ENCODE peak calls at places on chromosomes 12 and 14, in ten cellular contexts. One of them, this sample, is unnamed.

GRCh38 chr14:103551338-103551762 is 11.1 kb downstream of the BAG5 start:
- DNase-seq in GM12865: no peak
- DNase-seq in activated CD8-positive, alpha-beta T cell treated with anti-CD3 and anti-CD28 coated beads for 36 hours: no peak
- DNase-seq in tibial nerve: no peak
- DNase-seq in left lung: no peak
- DNase-seq in neural crest cell: no peak
- DNase-seq in MCF 10A: no peak
- DNase-seq in brain microvascular endothelial cell: no peak
- DNase-seq in left ventricle myocardium inferior: peak; percentile 79
- DNase-seq in IMR-90: no peak
- DNase-seq in this sample: no peak

GRCh38 chr14:21860172-21860571 is 186.6 kb upstream of the OR4E1 start:
- DNase-seq in MCF 10A: peak; percentile 43
- DNase-seq in activated CD8-positive, alpha-beta T cell treated with anti-CD3 and anti-CD28 coated beads for 36 hours: peak; percentile 65
- DNase-seq in GM12865: peak; percentile 41
- DNase-seq in left ventricle myocardium inferior: no peak
- DNase-seq in neural crest cell: no peak
- DNase-seq in brain microvascular endothelial cell: peak; percentile 55
- DNase-seq in left lung: no peak
- DNase-seq in IMR-90: no peak
- DNase-seq in tibial nerve: no peak
- DNase-seq in this sample: no peak

GRCh38 chr12:98002887-98003493 is 512.4 kb upstream of the TMPO start:
- DNase-seq in left lung: no peak
- DNase-seq in brain microvascular endothelial cell: peak; percentile 13
- DNase-seq in neural crest cell: peak; percentile 62
- DNase-seq in IMR-90: peak; percentile 1
- DNase-seq in GM12865: peak; percentile 62
- DNase-seq in left ventricle myocardium inferior: no peak
- DNase-seq in tibial nerve: no peak
- DNase-seq in activated CD8-positive, alpha-beta T cell treated with anti-CD3 and anti-CD28 coated beads for 36 hours: peak; percentile 60
- DNase-seq in MCF 10A: peak; percentile 59
- DNase-seq in this sample: no peak

GRCh38 chr12:105736498-105736897 is 402.3 kb downstream of the NUAK1 start:
- DNase-seq in neural crest cell: no peak
- DNase-seq in GM12865: no peak
- DNase-seq in IMR-90: no peak
- DNase-seq in left ventricle myocardium inferior: no peak
- DNase-seq in MCF 10A: no peak
- DNase-seq in left lung: no peak
- DNase-seq in brain microvascular endothelial cell: no peak
- DNase-seq in activated CD8-positive, alpha-beta T cell treated with anti-CD3 and anti-CD28 coated beads for 36 hours: no peak
- DNase-seq in tibial nerve: no peak
- DNase-seq in this sample: no peak

GRCh38 chr12:42023733-42024494 is 120.8 kb downstream of the GXYLT1 start:
- DNase-seq in brain microvascular endothelial cell: peak; percentile 41
- DNase-seq in left ventricle myocardium inferior: peak; percentile 65
- DNase-seq in tibial nerve: peak; percentile 66
- DNase-seq in IMR-90: peak; percentile 64
- DNase-seq in GM12865: peak; percentile 76
- DNase-seq in MCF 10A: peak; percentile 74
- DNase-seq in left lung: peak; percentile 78
- DNase-seq in activated CD8-positive, alpha-beta T cell treated with anti-CD3 and anti-CD28 coated beads for 36 hours: peak; percentile 76
- DNase-seq in neural crest cell: peak; percentile 91
- DNase-seq in this sample: peak; percentile 88

GRCh38 chr12:91204416-91204815 is 21.8 kb upstream of the DCN start:
- DNase-seq in IMR-90: peak; percentile 51
- DNase-seq in activated CD8-positive, alpha-beta T cell treated with anti-CD3 and anti-CD28 coated beads for 36 hours: no peak
- DNase-seq in left ventricle myocardium inferior: no peak
- DNase-seq in MCF 10A: no peak
- DNase-seq in tibial nerve: no peak
- DNase-seq in neural crest cell: no peak
- DNase-seq in GM12865: no peak
- DNase-seq in left lung: no peak
- DNase-seq in brain microvascular endothelial cell: no peak
- DNase-seq in this sample: no peak

GRCh38 chr12:124681779-124682391 is 114.5 kb upstream of the NCOR2 start:
- DNase-seq in neural crest cell: no peak
- DNase-seq in activated CD8-positive, alpha-beta T cell treated with anti-CD3 and anti-CD28 coated beads for 36 hours: no peak
- DNase-seq in MCF 10A: peak; percentile 41
- DNase-seq in brain microvascular endothelial cell: peak; percentile 55
- DNase-seq in IMR-90: peak; percentile 95
- DNase-seq in left lung: no peak
- DNase-seq in GM12865: no peak
- DNase-seq in left ventricle myocardium inferior: peak; percentile 70
- DNase-seq in tibial nerve: peak; percentile 79
- DNase-seq in this sample: no peak

GRCh38 chr14:90583916-90584605 is 187.2 kb downstream of the CALM1 start:
- DNase-seq in IMR-90: no peak
- DNase-seq in left lung: peak; percentile 14
- DNase-seq in neural crest cell: no peak
- DNase-seq in brain microvascular endothelial cell: no peak
- DNase-seq in left ventricle myocardium inferior: no peak
- DNase-seq in tibial nerve: no peak
- DNase-seq in activated CD8-positive, alpha-beta T cell treated with anti-CD3 and anti-CD28 coated beads for 36 hours: no peak
- DNase-seq in GM12865: no peak
- DNase-seq in MCF 10A: no peak
- DNase-seq in this sample: no peak

GRCh38 chr14:68669101-68669500 is 123.8 kb downstream of the ZFP36L1 start:
- DNase-seq in GM12865: no peak
- DNase-seq in tibial nerve: no peak
- DNase-seq in left lung: no peak
- DNase-seq in activated CD8-positive, alpha-beta T cell treated with anti-CD3 and anti-CD28 coated beads for 36 hours: no peak
- DNase-seq in brain microvascular endothelial cell: no peak
- DNase-seq in IMR-90: no peak
- DNase-seq in neural crest cell: no peak
- DNase-seq in MCF 10A: no peak
- DNase-seq in left ventricle myocardium inferior: no peak
- DNase-seq in this sample: no peak

GRCh38 chr14:91924871-91925726 is 22.4 kb downstream of the FBLN5 start:
- DNase-seq in left lung: no peak
- DNase-seq in MCF 10A: no peak
- DNase-seq in left ventricle myocardium inferior: no peak
- DNase-seq in brain microvascular endothelial cell: no peak
- DNase-seq in GM12865: no peak
- DNase-seq in tibial nerve: no peak
- DNase-seq in activated CD8-positive, alpha-beta T cell treated with anti-CD3 and anti-CD28 coated beads for 36 hours: no peak
- DNase-seq in neural crest cell: no peak
- DNase-seq in IMR-90: no peak
- DNase-seq in this sample: no peak

GRCh38 chr12:49807991-49808580 is 20.1 kb downstream of the NCKAP5L start:
- DNase-seq in GM12865: no peak
- DNase-seq in neural crest cell: no peak
- DNase-seq in tibial nerve: no peak
- DNase-seq in brain microvascular endothelial cell: no peak
- DNase-seq in MCF 10A: no peak
- DNase-seq in activated CD8-positive, alpha-beta T cell treated with anti-CD3 and anti-CD28 coated beads for 36 hours: no peak
- DNase-seq in left ventricle myocardium inferior: no peak
- DNase-seq in left lung: no peak
- DNase-seq in IMR-90: no peak
- DNase-seq in this sample: no peak

GRCh38 chr14:70716958-70717357 is 75.2 kb downstream of the TTC9 start:
- DNase-seq in IMR-90: no peak
- DNase-seq in neural crest cell: no peak
- DNase-seq in MCF 10A: no peak
- DNase-seq in brain microvascular endothelial cell: no peak
- DNase-seq in left lung: no peak
- DNase-seq in activated CD8-positive, alpha-beta T cell treated with anti-CD3 and anti-CD28 coated beads for 36 hours: no peak
- DNase-seq in GM12865: no peak
- DNase-seq in left ventricle myocardium inferior: no peak
- DNase-seq in tibial nerve: no peak
- DNase-seq in this sample: no peak

GRCh38 chr12:20798561-20798960 is 11.9 kb upstream of the SLCO1B3 start:
- DNase-seq in neural crest cell: no peak
- DNase-seq in MCF 10A: peak; percentile 7
- DNase-seq in brain microvascular endothelial cell: peak; percentile 31
- DNase-seq in left lung: no peak
- DNase-seq in left ventricle myocardium inferior: no peak
- DNase-seq in IMR-90: no peak
- DNase-seq in activated CD8-positive, alpha-beta T cell treated with anti-CD3 and anti-CD28 coated beads for 36 hours: no peak
- DNase-seq in tibial nerve: no peak
- DNase-seq in GM12865: peak; percentile 4
- DNase-seq in this sample: no peak

GRCh38 chr14:68955164-68955921 is 23.8 kb downstream of the ACTN1 start:
- DNase-seq in brain microvascular endothelial cell: no peak
- DNase-seq in activated CD8-positive, alpha-beta T cell treated with anti-CD3 and anti-CD28 coated beads for 36 hours: no peak
- DNase-seq in tibial nerve: no peak
- DNase-seq in left lung: no peak
- DNase-seq in MCF 10A: no peak
- DNase-seq in IMR-90: peak; percentile 42
- DNase-seq in left ventricle myocardium inferior: no peak
- DNase-seq in neural crest cell: no peak
- DNase-seq in GM12865: no peak
- DNase-seq in this sample: no peak

GRCh38 chr14:90266441-90267154 is 10.2 kb downstream of the PSMC1 start:
- DNase-seq in GM12865: no peak
- DNase-seq in IMR-90: no peak
- DNase-seq in MCF 10A: no peak
- DNase-seq in left lung: no peak
- DNase-seq in left ventricle myocardium inferior: no peak
- DNase-seq in activated CD8-positive, alpha-beta T cell treated with anti-CD3 and anti-CD28 coated beads for 36 hours: no peak
- DNase-seq in neural crest cell: no peak
- DNase-seq in brain microvascular endothelial cell: no peak
- DNase-seq in tibial nerve: no peak
- DNase-seq in this sample: no peak

GRCh38 chr14:68199465-68200145 is 380.0 kb downstream of the RAD51B start:
- DNase-seq in MCF 10A: no peak
- DNase-seq in left lung: no peak
- DNase-seq in IMR-90: no peak
- DNase-seq in activated CD8-positive, alpha-beta T cell treated with anti-CD3 and anti-CD28 coated beads for 36 hours: no peak
- DNase-seq in tibial nerve: no peak
- DNase-seq in neural crest cell: peak; percentile 9
- DNase-seq in left ventricle myocardium inferior: peak; percentile 18
- DNase-seq in GM12865: no peak
- DNase-seq in brain microvascular endothelial cell: peak; percentile 82
- DNase-seq in this sample: no peak

GRCh38 chr12:15982471-15982870 is 71.3 kb downstream of the DERA start:
- DNase-seq in neural crest cell: no peak
- DNase-seq in left lung: no peak
- DNase-seq in IMR-90: peak; percentile 67
- DNase-seq in left ventricle myocardium inferior: no peak
- DNase-seq in activated CD8-positive, alpha-beta T cell treated with anti-CD3 and anti-CD28 coated beads for 36 hours: no peak
- DNase-seq in brain microvascular endothelial cell: peak; percentile 26
- DNase-seq in GM12865: no peak
- DNase-seq in tibial nerve: no peak
- DNase-seq in MCF 10A: peak; percentile 23
- DNase-seq in this sample: no peak

GRCh38 chr14:94823556-94824341 is 53.8 kb upstream of the GSC start:
- DNase-seq in neural crest cell: no peak
- DNase-seq in brain microvascular endothelial cell: peak; percentile 7
- DNase-seq in left ventricle myocardium inferior: no peak
- DNase-seq in tibial nerve: no peak
- DNase-seq in IMR-90: no peak
- DNase-seq in GM12865: no peak
- DNase-seq in MCF 10A: peak; percentile 72
- DNase-seq in left lung: no peak
- DNase-seq in activated CD8-positive, alpha-beta T cell treated with anti-CD3 and anti-CD28 coated beads for 36 hours: no peak
- DNase-seq in this sample: no peak

DNA sequence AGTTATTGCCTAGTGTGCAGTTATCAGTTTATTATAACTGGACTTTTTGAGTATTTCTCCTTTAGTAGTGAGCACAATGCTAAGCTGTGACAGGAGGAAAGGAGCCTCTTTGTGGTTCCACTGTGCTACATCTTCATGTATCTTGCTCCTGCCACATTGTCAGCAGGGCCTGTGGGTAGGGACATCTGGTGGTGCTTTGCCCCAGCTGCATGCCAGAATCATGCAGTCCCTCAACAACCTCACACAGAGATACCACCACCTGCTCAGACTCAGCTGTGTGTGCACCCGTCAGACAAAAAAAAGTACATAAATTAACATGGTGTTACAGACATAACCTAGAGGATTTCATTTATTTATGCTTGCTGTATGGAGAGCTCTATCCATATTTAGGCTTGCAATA is 51.1 kb downstream of the MIS18BP1 start:
- DNase-seq in tibial nerve: no peak
- DNase-seq in left ventricle myocardium inferior: no peak
- DNase-seq in IMR-90: no peak
- DNase-seq in activated CD8-positive, alpha-beta T cell treated with anti-CD3 and anti-CD28 coated beads for 36 hours: peak; percentile 29
- DNase-seq in neural crest cell: no peak
- DNase-seq in GM12865: peak; percentile 47
- DNase-seq in brain microvascular endothelial cell: peak; percentile 3
- DNase-seq in left lung: no peak
- DNase-seq in MCF 10A: peak; percentile 33
- DNase-seq in this sample: no peak
- TF ChIP-seq CTCF in tibial nerve: no peak
- TF ChIP-seq CTCF in left ventricle myocardium inferior: peak; percentile 24
- TF ChIP-seq CTCF in IMR-90: peak; percentile 6
- TF ChIP-seq CTCF in activated CD8-positive, alpha-beta T cell treated with anti-CD3 and anti-CD28 coated beads for 36 hours: no peak
- TF ChIP-seq CTCF in neural crest cell: no peak
- TF ChIP-seq CTCF in GM12865: peak; percentile 13
- TF ChIP-seq CTCF in brain microvascular endothelial cell: peak; percentile 54
- TF ChIP-seq CTCF in left lung: no peak
- TF ChIP-seq CTCF in MCF 10A: no peak
- TF ChIP-seq CTCF in this sample: peak; percentile 24

GRCh38 chr12:54213084-54213483 is 24.3 kb upstream of the SMUG1 start:
- DNase-seq in tibial nerve: no peak
- DNase-seq in brain microvascular endothelial cell: no peak
- DNase-seq in neural crest cell: no peak
- DNase-seq in activated CD8-positive, alpha-beta T cell treated with anti-CD3 and anti-CD28 coated beads for 36 hours: no peak
- DNase-seq in left ventricle myocardium inferior: no peak
- DNase-seq in left lung: no peak
- DNase-seq in IMR-90: no peak
- DNase-seq in MCF 10A: no peak
- DNase-seq in GM12865: no peak
- DNase-seq in this sample: no peak
- TF ChIP-seq CTCF in tibial nerve: no peak
- TF ChIP-seq CTCF in brain microvascular endothelial cell: no peak
- TF ChIP-seq CTCF in neural crest cell: no peak
- TF ChIP-seq CTCF in activated CD8-positive, alpha-beta T cell treated with anti-CD3 and anti-CD28 coated beads for 36 hours: no peak
- TF ChIP-seq CTCF in left ventricle myocardium inferior: no peak
- TF ChIP-seq CTCF in left lung: no peak
- TF ChIP-seq CTCF in IMR-90: no peak
- TF ChIP-seq CTCF in MCF 10A: no peak
- TF ChIP-seq CTCF in GM12865: no peak
- TF ChIP-seq CTCF in this sample: no peak

DNA sequence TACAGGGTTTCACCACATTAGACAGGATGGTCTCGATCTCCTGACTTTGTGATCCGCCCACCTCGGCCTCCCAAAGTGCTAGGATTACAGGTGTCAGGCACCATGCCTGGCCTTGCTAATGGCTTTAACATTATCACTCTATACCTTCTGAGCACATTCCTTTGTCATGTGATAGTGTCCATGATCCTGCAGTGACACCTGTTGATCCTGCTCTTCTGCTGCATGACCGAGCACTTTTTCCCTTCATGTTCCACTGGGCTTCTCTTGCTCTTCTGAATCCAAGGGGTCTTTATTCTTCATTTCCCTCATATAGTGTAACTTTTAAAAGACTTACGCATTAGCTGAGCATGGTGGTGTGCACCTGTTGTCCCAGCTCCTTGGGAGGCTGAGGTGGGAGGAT is 11.6 kb downstream of the ZNF268 start:
- DNase-seq in IMR-90: no peak
- DNase-seq in activated CD8-positive, alpha-beta T cell treated with anti-CD3 and anti-CD28 coated beads for 36 hours: no peak
- DNase-seq in GM12865: no peak
- DNase-seq in MCF 10A: no peak
- DNase-seq in neural crest cell: no peak
- DNase-seq in left ventricle myocardium inferior: no peak
- DNase-seq in tibial nerve: no peak
- DNase-seq in left lung: no peak
- DNase-seq in brain microvascular endothelial cell: no peak
- DNase-seq in this sample: no peak
- TF ChIP-seq CTCF in IMR-90: no peak
- TF ChIP-seq CTCF in activated CD8-positive, alpha-beta T cell treated with anti-CD3 and anti-CD28 coated beads for 36 hours: no peak
- TF ChIP-seq CTCF in GM12865: no peak
- TF ChIP-seq CTCF in MCF 10A: no peak
- TF ChIP-seq CTCF in neural crest cell: no peak
- TF ChIP-seq CTCF in left ventricle myocardium inferior: no peak
- TF ChIP-seq CTCF in tibial nerve: no peak
- TF ChIP-seq CTCF in left lung: no peak
- TF ChIP-seq CTCF in brain microvascular endothelial cell: no peak
- TF ChIP-seq CTCF in this sample: no peak

GRCh38 chr12:85781751-85782150 is 54.5 kb downstream of the RASSF9 start:
- DNase-seq in neural crest cell: no peak
- DNase-seq in left ventricle myocardium inferior: no peak
- DNase-seq in tibial nerve: no peak
- DNase-seq in IMR-90: no peak
- DNase-seq in MCF 10A: no peak
- DNase-seq in activated CD8-positive, alpha-beta T cell treated with anti-CD3 and anti-CD28 coated beads for 36 hours: no peak
- DNase-seq in GM12865: no peak
- DNase-seq in brain microvascular endothelial cell: no peak
- DNase-seq in left lung: no peak
- DNase-seq in this sample: no peak
- TF ChIP-seq CTCF in neural crest cell: no peak
- TF ChIP-seq CTCF in left ventricle myocardium inferior: no peak
- TF ChIP-seq CTCF in tibial nerve: no peak
- TF ChIP-seq CTCF in IMR-90: no peak
- TF ChIP-seq CTCF in MCF 10A: no peak
- TF ChIP-seq CTCF in activated CD8-positive, alpha-beta T cell treated with anti-CD3 and anti-CD28 coated beads for 36 hours: no peak
- TF ChIP-seq CTCF in GM12865: no peak
- TF ChIP-seq CTCF in brain microvascular endothelial cell: no peak
- TF ChIP-seq CTCF in left lung: no peak
- TF ChIP-seq CTCF in this sample: no peak

This sample was measured in type B pancreatic cell.